ENCODE peak calls at places on chromosome X, in nine cellular contexts. J is ovary, F is AG10803, Y is fibroblast of lung, K is lower lobe of right lung, O is dorsolateral prefrontal cortex, R is fibroblast of the aortic adventitia, C is astrocyte of the spinal cord, I is AG04449. L is an unnamed sample.

GRCh38 chrX:2391869-2392606 is 108.7 kb downstream of the DHRSX start:
- DNase-seq in K (no peak), F (peak), J (no peak), Y (peak), O (no peak), R (peak), C (peak), I (peak), L (peak)

GRCh38 chrX:8939344-8939743 is 94.6 kb downstream of the FAM9B start:
- DNase-seq in Y (no peak), F (no peak), C (no peak), O (no peak), J (no peak), R (no peak), I (no peak), K (no peak), L (no peak)

GRCh38 chrX:131675596-131676194 is 131.8 kb downstream of the OR13H1 start:
- DNase-seq in O (no peak), Y (peak), J (no peak), C (peak), K (no peak), I (no peak), F (no peak), R (peak), L (no peak)

GRCh38 chrX:123773258-123773978 is 40.6 kb upstream of the THOC2 start:
- DNase-seq in F (peak), J (no peak), R (no peak), K (no peak), Y (no peak), C (no peak), O (no peak), I (no peak), L (no peak)

GRCh38 chrX:72306851-72307645 is 1.3 kb upstream of the CITED1 start:
- DNase-seq in Y (peak), O (peak), J (peak), C (peak), F (peak), K (peak), I (peak), R (peak), L (no peak)

GRCh38 chrX:121179972-121180371 is 132.6 kb downstream of the GLUD2 start:
- DNase-seq in K (no peak), C (no peak), Y (no peak), F (no peak), I (no peak), O (no peak), J (no peak), R (no peak), L (no peak)

GRCh38 chrX:2785538-2785937 is 33.7 kb downstream of the XG start:
- DNase-seq in O (no peak), C (no peak), J (no peak), R (no peak), Y (no peak), I (no peak), K (no peak), F (no peak), L (no peak)

GRCh38 chrX:137428777-137429564 is 137.0 kb upstream of the ZIC3 start:
- DNase-seq in O (no peak), R (no peak), Y (no peak), I (no peak), F (no peak), C (no peak), K (no peak), J (no peak), L (no peak)

GRCh38 chrX:150299579-150299978 is 63.5 kb upstream of the MAMLD1 start:
- DNase-seq in F (no peak), R (no peak), O (no peak), K (no peak), I (no peak), C (no peak), J (no peak), Y (no peak), L (no peak)

GRCh38 chrX:45524296-45524695 is 323.6 kb upstream of the DIPK2B start:
- DNase-seq in F (peak), C (peak), K (no peak), J (no peak), O (no peak), I (no peak), R (peak), Y (peak), L (no peak)

GRCh38 chrX:23904096-23904495 is 3.6 kb downstream of the APOO start:
- DNase-seq in C (peak), F (peak), Y (peak), I (no peak), K (no peak), J (no peak), R (peak), O (no peak), L (no peak)

GRCh38 chrX:13305091-13305490 is 14.8 kb downstream of the ATXN3L start:
- DNase-seq in K (no peak), Y (no peak), F (no peak), O (no peak), C (no peak), J (no peak), I (no peak), R (no peak), L (no peak)

GRCh38 chrX:43423876-43424275 is 232.2 kb upstream of the MAOA start:
- DNase-seq in J (no peak), R (no peak), Y (no peak), C (no peak), O (no peak), K (no peak), I (no peak), F (no peak), L (no peak)

GRCh38 chrX:40329616-40330015 is 231.9 kb upstream of the BCOR start:
- DNase-seq in Y (no peak), O (no peak), I (no peak), J (no peak), C (no peak), R (no peak), K (no peak), F (no peak), L (no peak)

GRCh38 chrX:53163436-53163835 is 61.6 kb downstream of the KDM5C start:
- DNase-seq in K (no peak), R (no peak), J (no peak), I (no peak), C (no peak), Y (no peak), F (no peak), O (no peak), L (no peak)

GRCh38 chrX:153687121-153688039 is at the start of gene SLC6A8:
- DNase-seq in C (peak), J (peak), Y (peak), I (no peak), K (peak), F (peak), R (peak), O (peak), L (no peak)
- TF ChIP-seq CTCF in C (peak), J (no peak), Y (peak), I (no peak), K (peak), F (peak), R (peak), O (no peak), L (no peak)

DNA sequence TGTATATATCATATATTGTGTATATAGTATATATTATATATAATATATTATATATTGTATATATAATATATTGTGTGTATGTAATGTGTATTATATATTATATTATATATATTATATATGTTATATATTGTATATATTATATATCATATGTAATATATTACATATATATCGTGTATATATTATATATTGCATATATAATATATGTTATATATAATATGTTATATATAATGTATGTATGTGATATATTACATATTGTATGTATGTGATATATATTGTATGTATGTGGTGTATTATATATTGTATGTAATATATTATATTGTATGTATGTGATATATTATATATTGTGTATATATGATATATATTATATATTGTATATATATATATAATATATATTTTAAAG is 30.5 kb downstream of the RAB40A start:
- DNase-seq in O (no peak), Y (no peak), I (no peak), C (no peak), F (no peak), R (no peak), J (no peak), K (no peak), L (no peak)
- H3K4me3 ChIP-seq in O (no peak), Y (no peak), I (no peak), C (no peak), F (no peak), R (no peak), J (no peak), K (no peak), L (no peak)

GRCh38 chrX:104913348-104913747 is 307.1 kb downstream of the TEX13A start:
- DNase-seq in C (peak), J (no peak), K (no peak), R (no peak), F (no peak), Y (peak), I (no peak), O (no peak), L (no peak)
- TF ChIP-seq CTCF in C (peak), J (no peak), K (peak), R (peak), F (no peak), Y (peak), I (peak), O (no peak), L (peak)

GRCh38 chrX:63754860-63755579 is 30.0 kb downstream of the ARHGEF9 start:
- DNase-seq in O (peak), F (peak), C (peak), R (peak), Y (peak), J (peak), K (peak), I (peak), L (peak)

GRCh38 chrX:63751481-63751880 is 33.5 kb downstream of the ARHGEF9 start:
- DNase-seq in C (no peak), R (no peak), J (no peak), Y (no peak), I (no peak), K (no peak), O (no peak), F (no peak), L (no peak)

GRCh38 chrX:63754141-63754859 is 30.7 kb downstream of the ARHGEF9 start:
- DNase-seq in F (peak), Y (peak), J (no peak), I (no peak), O (no peak), R (peak), C (peak), K (no peak), L (no peak)

GRCh38 chrX:63750846-63751245 is 34.2 kb downstream of the ARHGEF9 start:
- DNase-seq in R (no peak), C (no peak), Y (no peak), O (no peak), I (no peak), F (no peak), J (no peak), K (no peak), L (no peak)

GRCh38 chrX:63755892-63756291 is 29.1 kb downstream of the ARHGEF9 start:
- DNase-seq in R (no peak), O (no peak), J (no peak), F (no peak), Y (no peak), C (no peak), K (no peak), I (no peak), L (no peak)
- H3K4me3 ChIP-seq in R (peak), O (no peak), J (no peak), F (peak), Y (no peak), C (no peak), K (no peak), I (no peak), L (no peak)

DNA sequence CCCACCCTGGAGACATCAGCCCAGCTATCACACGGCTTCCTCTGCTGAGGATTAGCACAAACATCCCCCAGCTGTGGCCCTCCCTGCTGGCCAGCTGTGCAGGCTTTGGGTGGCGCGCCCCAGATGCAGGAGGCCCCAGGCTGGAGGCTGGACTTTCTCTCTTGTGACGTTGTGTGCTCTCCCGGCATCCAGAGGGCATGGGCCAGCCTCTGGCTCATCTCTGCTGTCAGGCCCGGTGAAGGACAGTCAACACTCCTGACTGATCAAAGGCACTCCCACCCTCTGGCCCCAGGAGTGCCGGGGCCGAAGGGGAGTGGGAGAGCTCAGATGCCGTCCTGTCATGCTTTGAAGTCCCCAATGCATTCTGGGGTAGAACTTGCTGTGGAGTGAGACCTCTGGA is 29.9 kb upstream of the PJA1 start:
- DNase-seq in C (no peak), O (no peak), R (no peak), Y (no peak), J (no peak), K (no peak), I (no peak), F (no peak), L (no peak)
- TF ChIP-seq CTCF in C (no peak), O (no peak), R (no peak), Y (no peak), J (no peak), K (no peak), I (no peak), F (no peak), L (no peak)

GRCh38 chrX:140502491-140503229 is 2.2 kb downstream of the SOX3 start:
- DNase-seq in C (peak), K (no peak), Y (no peak), F (no peak), R (no peak), I (no peak), J (no peak), O (no peak), L (no peak)

GRCh38 chrX:140503230-140503585 is 1.7 kb downstream of the SOX3 start:
- DNase-seq in I (no peak), F (no peak), K (no peak), R (no peak), Y (no peak), C (peak), J (no peak), O (no peak), L (no peak)

GRCh38 chrX:140505421-140506337 is 810 bp upstream of the SOX3 start:
- DNase-seq in J (no peak), R (no peak), Y (no peak), K (no peak), F (no peak), C (no peak), I (no peak), O (no peak), L (no peak)

GRCh38 chrX:140503714-140504351 is 1.0 kb downstream of the SOX3 start:
- DNase-seq in I (no peak), J (no peak), K (no peak), F (peak), C (peak), R (peak), Y (peak), O (no peak), L (no peak)

GRCh38 chrX:140504371-140505324 is at the start of gene SOX3:
- DNase-seq in Y (no peak), K (no peak), R (no peak), C (peak), O (no peak), F (no peak), I (no peak), J (no peak), L (no peak)
- H3K4me3 ChIP-seq in Y (no peak), K (peak), R (no peak), C (peak), O (peak), F (peak), I (peak), J (no peak), L (no peak)

GRCh38 chrX:14964500-14964899 is 91.3 kb downstream of the MOSPD2 start:
- DNase-seq in I (no peak), Y (peak), C (peak), O (no peak), K (no peak), R (peak), J (no peak), F (peak), L (peak)
- TF ChIP-seq CTCF in I (no peak), Y (peak), C (peak), O (peak), K (no peak), R (peak), J (no peak), F (peak), L (peak)

DNA sequence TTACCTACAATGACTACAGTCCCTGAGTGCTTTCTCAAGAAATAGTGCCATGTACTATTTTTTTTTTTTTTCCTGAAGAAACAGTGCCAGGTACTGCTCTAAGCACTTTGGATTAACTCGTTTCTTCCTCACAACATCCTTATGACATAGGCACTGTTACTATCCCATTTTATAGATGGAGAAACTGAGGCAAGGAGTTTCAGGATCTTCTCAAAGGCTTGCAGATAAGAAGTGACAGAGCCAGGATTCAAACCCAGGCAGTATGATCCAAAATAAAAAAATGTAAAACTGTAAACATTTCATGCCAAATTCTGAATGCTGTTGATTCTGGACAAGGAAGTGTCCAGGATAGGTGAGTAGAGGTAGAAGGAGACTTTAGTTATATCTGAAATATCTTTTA is 1.1 kb downstream of the FANCB start:
- DNase-seq in R (no peak), K (no peak), C (no peak), Y (no peak), F (no peak), J (no peak), O (no peak), I (no peak), L (no peak)
- H3K4me3 ChIP-seq in R (no peak), K (no peak), C (peak), Y (no peak), F (no peak), J (no peak), O (no peak), I (no peak), L (no peak)

GRCh38 chrX:115898382-115899001 is 272.1 kb upstream of the AGTR2 start:
- DNase-seq in C (peak), K (no peak), F (no peak), Y (no peak), R (peak), I (no peak), J (peak), O (peak), L (no peak)
- TF ChIP-seq CTCF in C (no peak), K (no peak), F (no peak), Y (no peak), R (peak), I (no peak), J (peak), O (peak), L (peak)

GRCh38 chrX:47484885-47485284 is 1.9 kb upstream of the ZNF41 start:
- DNase-seq in O (no peak), C (no peak), F (no peak), K (no peak), Y (no peak), J (no peak), I (no peak), R (no peak), L (no peak)
- H3K4me3 ChIP-seq in O (no peak), C (no peak), F (no peak), K (no peak), Y (peak), J (no peak), I (no peak), R (peak), L (no peak)

L was measured in AG09309.